ENCODE peak calls at places on chromosomes 2 and 18, in eight cellular contexts. Y, J, G, N, X, A, K and F are unnamed samples.

GRCh38 chr2:237547841-237548416 is 18.4 kb upstream of the PRLH start:
- DNase-seq in X (no peak), A (peak; percentile 47), N (peak; percentile 50), Y (no peak), J (no peak), K (no peak), G (peak; percentile 17), F (no peak)

GRCh38 chr2:63692002-63692606 is 103.3 kb downstream of the MDH1 start:
- DNase-seq in N (peak; percentile 59), Y (peak; percentile 67), K (peak; percentile 58), A (peak; percentile 55), X (peak; percentile 31), J (peak; percentile 57), G (peak; percentile 21), F (peak; percentile 74)

GRCh38 chr2:176398783-176399182 is 129.5 kb downstream of the MTX2 start:
- DNase-seq in A (no peak), K (no peak), X (no peak), J (no peak), G (no peak), Y (peak; percentile 47), N (no peak), F (peak; percentile 59)

GRCh38 chr2:67895171-67895941 is 167.4 kb downstream of the C1D start:
- DNase-seq in X (no peak), G (no peak), N (peak; percentile 71), K (no peak), J (no peak), Y (no peak), A (peak; percentile 18), F (peak; percentile 46)

GRCh38 chr2:10522726-10523405 is 74.7 kb upstream of the ODC1 start:
- DNase-seq in G (no peak), A (no peak), X (no peak), N (no peak), Y (no peak), K (no peak), J (no peak), F (no peak)

GRCh38 chr2:197159681-197160211 is 150.8 kb downstream of the ANKRD44 start:
- DNase-seq in G (no peak), Y (peak; percentile 70), A (no peak), K (no peak), X (peak; percentile 50), J (no peak), N (no peak), F (peak; percentile 92)

GRCh38 chr2:173355132-173355865 is 627 bp downstream of the CDCA7 start:
- DNase-seq in G (peak; percentile 70), K (peak; percentile 86), A (peak; percentile 59), J (peak; percentile 30), N (peak; percentile 85), X (peak; percentile 28), Y (peak; percentile 70), F (peak; percentile 56)

GRCh38 chr2:156538083-156538504 is 101.9 kb downstream of the GPD2 start:
- DNase-seq in J (no peak), N (peak; percentile 17), X (no peak), G (no peak), K (no peak), Y (peak; percentile 51), A (no peak), F (no peak)

GRCh38 chr2:21452678-21453077 is 328.9 kb downstream of the TDRD15 start:
- DNase-seq in Y (no peak), G (no peak), K (no peak), J (no peak), N (no peak), A (no peak), X (no peak), F (no peak)

GRCh38 chr2:9008951-9009664 is 5.6 kb upstream of the MBOAT2 start:
- DNase-seq in G (no peak), X (no peak), J (no peak), Y (peak; percentile 53), N (no peak), K (no peak), A (no peak), F (peak; percentile 26)

GRCh38 chr2:10422732-10423399 is 25.3 kb downstream of the ODC1 start:
- DNase-seq in N (no peak), X (no peak), K (no peak), A (no peak), Y (no peak), J (no peak), G (no peak), F (no peak)

GRCh38 chr2:68372435-68372834 is 7.4 kb downstream of the PLEK start:
- DNase-seq in N (no peak), G (no peak), Y (no peak), K (no peak), X (no peak), J (no peak), A (no peak), F (no peak)

GRCh38 chr2:119068154-119068725 is 90.3 kb downstream of the C1QL2 start:
- DNase-seq in A (no peak), X (no peak), J (no peak), G (no peak), K (no peak), Y (no peak), N (peak; percentile 4), F (no peak)

GRCh38 chr2:182378759-182379158 is 48.1 kb downstream of the PDE1A start:
- DNase-seq in A (no peak), G (no peak), N (no peak), J (no peak), X (no peak), K (no peak), Y (no peak), F (no peak)

GRCh38 chr2:139354518-139354917 is 574.3 kb upstream of the NXPH2 start:
- DNase-seq in J (peak; percentile 30), Y (no peak), G (no peak), A (no peak), X (no peak), N (no peak), K (no peak), F (no peak)

GRCh38 chr2:52386433-52386832 is 1354.5 kb upstream of the NRXN1 start:
- DNase-seq in J (no peak), X (no peak), N (no peak), A (no peak), K (no peak), Y (no peak), G (no peak), F (no peak)

GRCh38 chr2:137333386-137333972 is 568.1 kb downstream of the THSD7B start:
- DNase-seq in G (no peak), J (peak; percentile 72), N (no peak), K (no peak), X (no peak), Y (peak; percentile 56), A (no peak), F (no peak)

GRCh38 chr2:136056077-136056688 is 61.8 kb downstream of the CXCR4 start:
- DNase-seq in Y (no peak), G (no peak), J (no peak), N (no peak), X (no peak), K (no peak), A (no peak), F (no peak)

GRCh38 chr2:54088719-54089118 is 26.7 kb upstream of the ACYP2 start:
- DNase-seq in N (no peak), X (no peak), Y (no peak), G (no peak), A (no peak), K (no peak), J (no peak), F (no peak)

GRCh38 chr2:144454466-144455287 is 65.2 kb downstream of the ZEB2 start:
- DNase-seq in G (no peak), N (no peak), X (no peak), Y (peak; percentile 65), K (no peak), J (no peak), A (no peak), F (no peak)

DNA sequence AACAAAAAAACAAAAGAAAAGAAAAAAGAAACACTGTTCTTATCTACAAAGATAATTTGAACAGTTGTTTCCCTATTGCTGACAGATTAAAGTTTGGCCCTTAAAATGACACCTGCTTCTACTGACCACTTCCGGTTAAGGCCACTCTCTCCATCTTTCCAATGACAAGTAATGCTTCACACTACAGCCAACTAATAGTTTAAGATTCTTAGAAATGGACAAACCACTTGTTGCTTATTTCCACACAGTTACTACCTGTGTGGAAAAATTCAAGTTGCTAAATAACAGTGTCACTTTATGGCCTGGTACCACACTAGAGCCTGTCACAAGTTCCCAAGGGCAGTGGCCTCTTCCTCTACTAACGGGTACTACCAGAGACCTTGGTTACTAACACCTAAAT is 2.4 kb downstream of the TMEM185B start:
- DNase-seq in K (no peak), A (no peak), G (no peak), N (no peak), X (no peak), Y (no peak), J (no peak), F (no peak)
- H3K4me3 ChIP-seq in K (peak overlapping the region; percentile 76), A (no peak overlapping the region), G (no peak overlapping the region), N (no peak overlapping the region), X (no peak overlapping the region), Y (peak overlapping the region; percentile 30), J (no peak overlapping the region), F (peak overlapping the region; percentile 70)

DNA sequence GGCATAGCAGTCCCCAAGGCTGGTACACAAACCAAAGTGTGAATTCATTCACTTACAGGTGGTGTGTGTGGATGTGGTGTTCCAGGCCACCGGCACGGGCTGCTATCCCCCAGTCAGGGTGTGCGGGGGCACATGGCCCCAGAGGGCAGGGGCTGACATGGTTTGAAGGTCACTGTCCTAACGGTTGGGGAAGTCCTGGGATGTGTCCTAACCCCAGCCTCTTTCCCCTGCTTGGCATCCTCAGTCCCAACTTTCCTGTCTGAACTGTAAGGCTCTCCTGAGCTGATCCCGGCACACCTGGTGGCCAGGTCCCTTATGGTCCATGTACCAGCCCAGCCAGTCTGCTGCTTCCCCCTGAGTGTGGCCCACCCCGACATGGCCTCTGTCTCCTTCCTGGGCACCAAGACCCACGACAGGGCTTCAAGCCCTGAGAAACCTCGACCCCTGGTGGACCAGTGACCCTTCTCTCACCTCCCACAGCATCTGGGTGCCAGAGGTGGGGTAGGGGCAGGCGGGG is 2.4 kb upstream of the TMEM185B start:
- DNase-seq in G (no peak), A (no peak), K (no peak), N (no peak), Y (no peak), X (no peak), J (no peak), F (no peak)
- H3K27ac ChIP-seq in G (no peak overlapping the region), A (no peak overlapping the region), K (no peak overlapping the region), N (no peak overlapping the region), Y (no peak overlapping the region), X (no peak overlapping the region), J (no peak overlapping the region), F (no peak overlapping the region)

DNA sequence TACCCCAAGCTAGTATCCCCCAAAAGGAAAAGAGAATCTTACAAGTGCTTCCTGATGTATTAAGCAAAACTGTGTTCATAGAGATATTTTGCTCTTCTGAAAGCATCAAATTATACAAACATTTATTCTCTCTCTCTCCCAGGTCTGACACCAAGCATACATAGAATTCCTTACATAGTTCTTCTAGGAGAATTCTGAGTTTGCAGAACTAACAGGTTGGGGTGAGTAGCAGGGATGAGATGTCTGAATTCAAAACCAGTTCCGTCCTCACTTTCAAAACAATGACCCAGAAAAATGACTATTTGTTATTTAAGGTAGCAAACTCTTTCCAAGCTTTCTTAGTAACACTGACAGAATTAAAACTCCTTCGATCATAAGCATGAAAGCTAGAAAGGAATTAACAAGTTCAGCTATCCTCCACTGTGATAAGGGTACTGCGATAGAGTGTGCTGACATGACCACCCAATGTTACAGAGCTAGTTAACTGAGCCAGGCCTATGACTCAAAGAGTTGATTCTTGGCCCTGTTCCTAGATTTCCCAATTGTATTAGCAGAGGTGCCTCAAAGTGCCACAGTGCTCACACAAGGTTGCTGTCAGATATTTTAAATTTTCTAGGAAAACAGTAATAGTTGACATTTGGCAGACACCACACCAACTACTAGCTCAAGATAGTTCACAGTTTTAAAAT is 85.8 kb upstream of the SETBP1 start:
- DNase-seq in X (no peak), A (no peak), K (no peak), N (peak; percentile 41), J (no peak), G (no peak), Y (peak; percentile 90), F (peak; percentile 71)
- TF ChIP-seq EZH2phosphoT487 in X (no peak), A (no peak), K (no peak), N (no peak), J (no peak), G (no peak), Y (no peak), F (no peak)

GRCh38 chr2:15678346-15678745 is 86.7 kb downstream of the DDX1 start:
- DNase-seq in X (no peak), A (no peak), G (no peak), Y (no peak), J (no peak), N (no peak), K (no peak), F (no peak)
- H3K4me3 ChIP-seq in X (no peak overlapping the region), A (no peak overlapping the region), G (no peak overlapping the region), Y (no peak overlapping the region), J (no peak overlapping the region), N (no peak overlapping the region), K (no peak overlapping the region), F (no peak overlapping the region)